ENCODE peak calls at places on chromosomes 6 and 20, in seven cellular contexts. K, E, J, Q, H, X and S are unnamed samples.

GRCh38 chr6:77466055-77467028 is 3.1 kb upstream of the HTR1B start:
- DNase-seq in Q (no peak), E (peak; percentile 44), H (no peak), J (no peak), X (peak; percentile 37), K (no peak), S (no peak)

GRCh38 chr6:110419028-110419739 is 3.8 kb upstream of the DDO start:
- DNase-seq in E (no peak), Q (no peak), H (no peak), X (no peak), J (no peak), K (no peak), S (no peak)

GRCh38 chr20:1569417-1569861 is 11.9 kb upstream of the SIRPD start:
- DNase-seq in Q (no peak), H (no peak), X (no peak), E (peak; percentile 30), J (no peak), K (no peak), S (peak; percentile 97)

GRCh38 chr6:7267521-7268091 is 45.4 kb downstream of the SSR1 start:
- DNase-seq in Q (peak; percentile 76), E (no peak), X (no peak), J (peak; percentile 85), K (peak; percentile 59), H (peak; percentile 24), S (peak; percentile 88)

GRCh38 chr20:62642666-62643520 is 590 bp downstream of the SLCO4A1 start:
- DNase-seq in J (no peak), E (no peak), Q (no peak), X (peak; percentile 58), K (peak; percentile 47), H (no peak), S (peak; percentile 50)

GRCh38 chr6:161035182-161035980 is 43.8 kb downstream of the MAP3K4 start:
- DNase-seq in E (peak; percentile 24), Q (no peak), K (no peak), H (no peak), X (no peak), J (no peak), S (no peak)

GRCh38 chr6:16326971-16327776 is 88.8 kb downstream of the GMPR start:
- DNase-seq in K (no peak), E (no peak), X (no peak), H (no peak), Q (no peak), J (no peak), S (no peak)

GRCh38 chr6:169881398-169881797 is 130.0 kb downstream of the ERMARD start:
- DNase-seq in K (no peak), H (no peak), X (no peak), E (no peak), Q (no peak), J (no peak), S (no peak)

GRCh38 chr20:25225642-25226432 is 22.0 kb upstream of the PYGB start:
- DNase-seq in Q (no peak), J (no peak), K (no peak), H (no peak), X (no peak), E (no peak), S (no peak)

GRCh38 chr6:158418501-158418900 is 106.2 kb downstream of the TULP4 start:
- DNase-seq in H (no peak), X (no peak), E (no peak), K (no peak), Q (no peak), J (no peak), S (no peak)

GRCh38 chr20:17878912-17879602 is 89.5 kb downstream of the SNX5 start:
- DNase-seq in X (no peak), Q (no peak), E (no peak), H (no peak), K (no peak), J (no peak), S (no peak)

GRCh38 chr6:52641826-52642225 is 29.1 kb upstream of the TMEM14A start:
- DNase-seq in J (no peak), X (no peak), Q (no peak), H (no peak), E (peak; percentile 77), K (no peak), S (no peak)

GRCh38 chr20:7980332-7981046 is 39.1 kb downstream of the TMX4 start:
- DNase-seq in H (peak; percentile 12), Q (no peak), K (no peak), X (peak; percentile 2), E (peak; percentile 61), J (no peak), S (no peak)

GRCh38 chr6:128597956-128598355 is 77.6 kb upstream of the PTPRK start:
- DNase-seq in X (no peak), K (no peak), E (no peak), H (no peak), J (no peak), Q (no peak), S (no peak)